ENCODE peak calls at places on chromosome 4, in eight cellular contexts. One of them, this sample, is unnamed.

GRCh38 chr4:59759082-59759825 is 1440.9 kb upstream of the ADGRL3 start:
- DNase-seq in AG04449: no peak
- DNase-seq in activated CD4-positive, alpha-beta T cell treated with anti-CD3 and anti-CD28 coated beads, Interleukin-2, amount 10 ng/mL, durations not matched to agents 7 days and 5 days: no peak
- DNase-seq in body of pancreas: no peak
- DNase-seq in naive thymus-derived CD4-positive, alpha-beta T cell: no peak
- DNase-seq in H7: no peak
- DNase-seq in HT1080: no peak
- DNase-seq in psoas muscle: no peak
- DNase-seq in this sample: no peak

GRCh38 chr4:187232201-187232600 is 508.5 kb upstream of the FAT1 start:
- DNase-seq in AG04449: no peak
- DNase-seq in activated CD4-positive, alpha-beta T cell treated with anti-CD3 and anti-CD28 coated beads, Interleukin-2, amount 10 ng/mL, durations not matched to agents 7 days and 5 days: no peak
- DNase-seq in body of pancreas: no peak
- DNase-seq in naive thymus-derived CD4-positive, alpha-beta T cell: no peak
- DNase-seq in H7: no peak
- DNase-seq in HT1080: no peak
- DNase-seq in psoas muscle: no peak
- DNase-seq in this sample: no peak

GRCh38 chr4:7200801-7201200 is 8.5 kb downstream of the SORCS2 start:
- DNase-seq in AG04449: no peak
- DNase-seq in activated CD4-positive, alpha-beta T cell treated with anti-CD3 and anti-CD28 coated beads, Interleukin-2, amount 10 ng/mL, durations not matched to agents 7 days and 5 days: no peak
- DNase-seq in body of pancreas: no peak
- DNase-seq in naive thymus-derived CD4-positive, alpha-beta T cell: no peak
- DNase-seq in H7: no peak
- DNase-seq in HT1080: no peak
- DNase-seq in psoas muscle: no peak
- DNase-seq in this sample: no peak

GRCh38 chr4:94548571-94548970 is 96.8 kb downstream of the PDLIM5 start:
- DNase-seq in AG04449: no peak
- DNase-seq in activated CD4-positive, alpha-beta T cell treated with anti-CD3 and anti-CD28 coated beads, Interleukin-2, amount 10 ng/mL, durations not matched to agents 7 days and 5 days: no peak
- DNase-seq in body of pancreas: no peak
- DNase-seq in naive thymus-derived CD4-positive, alpha-beta T cell: no peak
- DNase-seq in H7: no peak
- DNase-seq in HT1080: peak; percentile 79
- DNase-seq in psoas muscle: peak; percentile 56
- DNase-seq in this sample: peak; percentile 85

GRCh38 chr4:184165291-184165690 is 52.4 kb downstream of the ENPP6 start:
- DNase-seq in AG04449: no peak
- DNase-seq in activated CD4-positive, alpha-beta T cell treated with anti-CD3 and anti-CD28 coated beads, Interleukin-2, amount 10 ng/mL, durations not matched to agents 7 days and 5 days: no peak
- DNase-seq in body of pancreas: no peak
- DNase-seq in naive thymus-derived CD4-positive, alpha-beta T cell: no peak
- DNase-seq in H7: peak; percentile 53
- DNase-seq in HT1080: no peak
- DNase-seq in psoas muscle: no peak
- DNase-seq in this sample: no peak

GRCh38 chr4:38670939-38671593 is 7.1 kb downstream of the KLF3 start:
- DNase-seq in AG04449: no peak
- DNase-seq in activated CD4-positive, alpha-beta T cell treated with anti-CD3 and anti-CD28 coated beads, Interleukin-2, amount 10 ng/mL, durations not matched to agents 7 days and 5 days: no peak
- DNase-seq in body of pancreas: peak; percentile 54
- DNase-seq in naive thymus-derived CD4-positive, alpha-beta T cell: no peak
- DNase-seq in H7: no peak
- DNase-seq in HT1080: no peak
- DNase-seq in psoas muscle: no peak
- DNase-seq in this sample: no peak

GRCh38 chr4:141851246-141851891 is 215.0 kb downstream of the IL15 start:
- DNase-seq in AG04449: peak; percentile 16
- DNase-seq in activated CD4-positive, alpha-beta T cell treated with anti-CD3 and anti-CD28 coated beads, Interleukin-2, amount 10 ng/mL, durations not matched to agents 7 days and 5 days: no peak
- DNase-seq in body of pancreas: no peak
- DNase-seq in naive thymus-derived CD4-positive, alpha-beta T cell: no peak
- DNase-seq in H7: no peak
- DNase-seq in HT1080: no peak
- DNase-seq in psoas muscle: no peak
- DNase-seq in this sample: no peak

GRCh38 chr4:85760521-85760920 is 285.6 kb downstream of the ARHGAP24 start:
- DNase-seq in AG04449: no peak
- DNase-seq in activated CD4-positive, alpha-beta T cell treated with anti-CD3 and anti-CD28 coated beads, Interleukin-2, amount 10 ng/mL, durations not matched to agents 7 days and 5 days: no peak
- DNase-seq in body of pancreas: no peak
- DNase-seq in naive thymus-derived CD4-positive, alpha-beta T cell: no peak
- DNase-seq in H7: no peak
- DNase-seq in HT1080: no peak
- DNase-seq in psoas muscle: no peak
- DNase-seq in this sample: no peak

GRCh38 chr4:38154681-38155588 is 194.7 kb downstream of the PTTG2 start:
- DNase-seq in AG04449: no peak
- DNase-seq in activated CD4-positive, alpha-beta T cell treated with anti-CD3 and anti-CD28 coated beads, Interleukin-2, amount 10 ng/mL, durations not matched to agents 7 days and 5 days: peak; percentile 56
- DNase-seq in body of pancreas: peak; percentile 85
- DNase-seq in naive thymus-derived CD4-positive, alpha-beta T cell: no peak
- DNase-seq in H7: peak; percentile 60
- DNase-seq in HT1080: no peak
- DNase-seq in psoas muscle: peak; percentile 75
- DNase-seq in this sample: peak; percentile 79

GRCh38 chr4:43391084-43391483 is 498.6 kb downstream of the GRXCR1 start:
- DNase-seq in AG04449: no peak
- DNase-seq in activated CD4-positive, alpha-beta T cell treated with anti-CD3 and anti-CD28 coated beads, Interleukin-2, amount 10 ng/mL, durations not matched to agents 7 days and 5 days: no peak
- DNase-seq in body of pancreas: no peak
- DNase-seq in naive thymus-derived CD4-positive, alpha-beta T cell: no peak
- DNase-seq in H7: no peak
- DNase-seq in HT1080: no peak
- DNase-seq in psoas muscle: no peak
- DNase-seq in this sample: no peak

GRCh38 chr4:165721815-165722214 is 151.2 kb upstream of the TLL1 start:
- DNase-seq in AG04449: no peak
- DNase-seq in activated CD4-positive, alpha-beta T cell treated with anti-CD3 and anti-CD28 coated beads, Interleukin-2, amount 10 ng/mL, durations not matched to agents 7 days and 5 days: no peak
- DNase-seq in body of pancreas: no peak
- DNase-seq in naive thymus-derived CD4-positive, alpha-beta T cell: no peak
- DNase-seq in H7: no peak
- DNase-seq in HT1080: no peak
- DNase-seq in psoas muscle: no peak
- DNase-seq in this sample: no peak

GRCh38 chr4:1378559-1379231 is 27.5 kb downstream of the NKX1-1 start:
- DNase-seq in AG04449: no peak
- DNase-seq in activated CD4-positive, alpha-beta T cell treated with anti-CD3 and anti-CD28 coated beads, Interleukin-2, amount 10 ng/mL, durations not matched to agents 7 days and 5 days: no peak
- DNase-seq in body of pancreas: no peak
- DNase-seq in naive thymus-derived CD4-positive, alpha-beta T cell: no peak
- DNase-seq in H7: no peak
- DNase-seq in HT1080: no peak
- DNase-seq in psoas muscle: peak; percentile 46
- DNase-seq in this sample: no peak